ENCODE peak calls at places on chromosomes 11 and 22, in seven cellular contexts. F is ovary, N is PC-9, O is HFF-Myc, H is IMR-90, V is stomach, Z is endothelial cell. T is an unnamed sample.

GRCh38 chr22:29079218-29079901 is 6.5 kb downstream of the KREMEN1 start:
- DNase-seq in F (no peak), N (no peak), O (peak), H (no peak), V (no peak), Z (no peak), T (peak)

GRCh38 chr11:64164392-64165312 is 1.3 kb downstream of the MACROD1 start:
- DNase-seq in F (peak), N (peak), O (no peak), H (no peak), V (peak), Z (no peak), T (peak)

GRCh38 chr22:48496226-48496845 is 1331.3 kb downstream of the BRD1 start:
- DNase-seq in F (no peak), N (no peak), O (no peak), H (no peak), V (no peak), Z (no peak), T (no peak)

GRCh38 chr11:122103366-122103765 is 12.6 kb downstream of the BLID start:
- DNase-seq in F (no peak), N (no peak), O (no peak), H (peak), V (no peak), Z (no peak), T (no peak)

GRCh38 chr11:19191530-19192169 is 10.1 kb downstream of the CSRP3 start:
- DNase-seq in F (no peak), N (no peak), O (no peak), H (no peak), V (no peak), Z (no peak), T (no peak)

GRCh38 chr11:68685656-68686380 is 1.5 kb downstream of the GAL start:
- DNase-seq in F (no peak), N (no peak), O (no peak), H (no peak), V (no peak), Z (no peak), T (no peak)

GRCh38 chr22:36323182-36323854 is 64.4 kb downstream of the MYH9 start:
- DNase-seq in F (peak), N (no peak), O (no peak), H (peak), V (peak), Z (no peak), T (no peak)

GRCh38 chr22:33496112-33496511 is 424.2 kb downstream of the LARGE1 start:
- DNase-seq in F (no peak), N (no peak), O (no peak), H (no peak), V (no peak), Z (no peak), T (no peak)

GRCh38 chr11:73325036-73325981 is 17.2 kb downstream of the ARHGEF17 start:
- DNase-seq in F (no peak), N (no peak), O (no peak), H (peak), V (no peak), Z (no peak), T (no peak)

GRCh38 chr11:48037709-48038468 is 57.5 kb downstream of the PTPRJ start:
- DNase-seq in F (no peak), N (no peak), O (peak), H (peak), V (no peak), Z (no peak), T (no peak)

GRCh38 chr11:33191456-33191855 is 30.2 kb upstream of the CSTF3 start:
- DNase-seq in F (no peak), N (no peak), O (no peak), H (peak), V (no peak), Z (no peak), T (no peak)
- TF ChIP-seq CTCF in F (no peak), N (no peak), O (no peak), H (no peak), V (no peak), Z (no peak), T (no peak)

DNA sequence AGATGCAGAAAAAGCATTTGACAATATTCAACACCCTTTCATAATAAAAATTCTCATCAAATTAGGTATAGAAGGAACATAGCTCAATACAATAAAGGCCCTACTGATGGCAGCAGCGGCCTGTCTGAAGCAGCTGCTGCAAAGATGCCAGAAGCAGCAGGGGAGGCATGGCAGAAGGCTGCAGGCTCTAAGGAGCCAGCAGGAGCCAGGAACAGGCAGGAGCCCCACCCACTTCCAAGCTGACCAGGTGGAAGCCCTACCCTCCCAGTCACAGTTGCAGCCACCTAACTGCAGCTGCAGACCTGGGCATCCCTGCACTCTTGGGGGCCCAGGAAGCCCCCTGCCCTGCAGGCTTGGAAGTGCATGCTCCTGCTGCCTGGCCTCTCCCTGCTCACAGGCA is 18.2 kb upstream of the OR6A2 start:
- DNase-seq in F (no peak), N (peak), O (no peak), H (peak), V (no peak), Z (no peak), T (no peak)
- TF ChIP-seq CTCF in F (no peak), N (no peak), O (no peak), H (no peak), V (no peak), Z (no peak), T (no peak)

GRCh38 chr11:86346513-86346912 is 28.2 kb upstream of the CCDC81 start:
- DNase-seq in F (no peak), N (no peak), O (no peak), H (no peak), V (no peak), Z (no peak), T (no peak)

GRCh38 chr11:86341382-86341781 is 33.3 kb upstream of the CCDC81 start:
- DNase-seq in F (no peak), N (no peak), O (no peak), H (no peak), V (no peak), Z (no peak), T (no peak)
- TF ChIP-seq CTCF in F (no peak), N (no peak), O (no peak), H (no peak), V (no peak), Z (no peak), T (no peak)

GRCh38 chr22:19639610-19640135 is 74.6 kb upstream of the SEPTIN5 start:
- DNase-seq in F (no peak), N (no peak), O (no peak), H (no peak), V (no peak), Z (no peak), T (no peak)

GRCh38 chr22:19643448-19644313 is 70.6 kb upstream of the SEPTIN5 start:
- DNase-seq in F (no peak), N (no peak), O (no peak), H (no peak), V (no peak), Z (no peak), T (no peak)

GRCh38 chr22:19640306-19640705 is 74.0 kb upstream of the SEPTIN5 start:
- DNase-seq in F (no peak), N (no peak), O (no peak), H (no peak), V (no peak), Z (no peak), T (no peak)

GRCh38 chr22:19641983-19642451 is 72.3 kb upstream of the SEPTIN5 start:
- DNase-seq in F (no peak), N (no peak), O (no peak), H (no peak), V (no peak), Z (no peak), T (no peak)

DNA sequence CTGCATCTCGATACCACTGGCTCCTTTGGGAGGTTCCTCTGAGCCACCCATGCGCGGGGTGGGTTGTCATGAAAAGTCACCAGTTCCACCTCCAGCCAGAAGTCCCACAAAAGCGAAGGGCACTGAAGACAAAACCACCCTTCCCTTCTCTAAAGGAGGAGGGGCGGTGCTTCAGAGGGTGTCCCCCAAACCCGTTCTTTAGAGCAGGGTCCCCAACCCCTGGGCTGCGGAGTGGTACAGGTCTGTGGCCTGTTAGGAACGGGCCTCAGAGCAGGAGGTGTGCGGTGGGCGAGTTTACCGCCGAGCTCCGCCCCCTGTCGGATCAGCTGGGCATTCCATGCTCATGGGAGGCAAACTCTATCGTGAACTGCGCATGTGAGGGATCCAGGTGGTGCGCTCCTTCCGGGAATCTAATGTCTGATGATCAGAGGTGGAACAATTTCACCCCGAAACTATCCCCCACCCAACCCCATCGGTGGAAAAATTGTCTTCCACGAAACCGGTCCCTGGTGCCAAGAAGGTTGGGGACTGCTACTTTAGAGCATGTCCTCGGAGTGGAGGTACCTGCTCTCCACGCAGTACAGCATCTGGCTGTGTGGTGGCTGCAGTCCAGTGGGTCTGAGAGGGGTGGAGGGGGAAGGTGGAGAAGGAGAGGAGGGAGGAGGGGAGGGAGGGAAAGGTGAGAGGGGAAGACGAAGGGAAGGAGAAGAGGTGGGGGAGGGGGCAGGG is 72.9 kb upstream of the SEPTIN5 start:
- DNase-seq in F (no peak), N (peak), O (no peak), H (no peak), V (no peak), Z (peak), T (peak)
- TF ChIP-seq CTCF in F (no peak), N (peak), O (peak), H (peak), V (no peak), Z (peak), T (no peak)

GRCh38 chr11:131278472-131278871 is 91.9 kb upstream of the NTM start:
- DNase-seq in F (no peak), N (no peak), O (no peak), H (no peak), V (no peak), Z (no peak), T (no peak)

GRCh38 chr11:131275580-131275979 is 94.8 kb upstream of the NTM start:
- DNase-seq in F (no peak), N (no peak), O (no peak), H (no peak), V (no peak), Z (no peak), T (no peak)

GRCh38 chr11:131279685-131280084 is 90.7 kb upstream of the NTM start:
- DNase-seq in F (no peak), N (no peak), O (no peak), H (no peak), V (no peak), Z (no peak), T (no peak)

GRCh38 chr11:131274233-131274632 is 96.2 kb upstream of the NTM start:
- DNase-seq in F (no peak), N (no peak), O (no peak), H (no peak), V (no peak), Z (no peak), T (no peak)
- TF ChIP-seq CTCF in F (no peak), N (no peak), O (no peak), H (no peak), V (no peak), Z (no peak), T (no peak)

DNA sequence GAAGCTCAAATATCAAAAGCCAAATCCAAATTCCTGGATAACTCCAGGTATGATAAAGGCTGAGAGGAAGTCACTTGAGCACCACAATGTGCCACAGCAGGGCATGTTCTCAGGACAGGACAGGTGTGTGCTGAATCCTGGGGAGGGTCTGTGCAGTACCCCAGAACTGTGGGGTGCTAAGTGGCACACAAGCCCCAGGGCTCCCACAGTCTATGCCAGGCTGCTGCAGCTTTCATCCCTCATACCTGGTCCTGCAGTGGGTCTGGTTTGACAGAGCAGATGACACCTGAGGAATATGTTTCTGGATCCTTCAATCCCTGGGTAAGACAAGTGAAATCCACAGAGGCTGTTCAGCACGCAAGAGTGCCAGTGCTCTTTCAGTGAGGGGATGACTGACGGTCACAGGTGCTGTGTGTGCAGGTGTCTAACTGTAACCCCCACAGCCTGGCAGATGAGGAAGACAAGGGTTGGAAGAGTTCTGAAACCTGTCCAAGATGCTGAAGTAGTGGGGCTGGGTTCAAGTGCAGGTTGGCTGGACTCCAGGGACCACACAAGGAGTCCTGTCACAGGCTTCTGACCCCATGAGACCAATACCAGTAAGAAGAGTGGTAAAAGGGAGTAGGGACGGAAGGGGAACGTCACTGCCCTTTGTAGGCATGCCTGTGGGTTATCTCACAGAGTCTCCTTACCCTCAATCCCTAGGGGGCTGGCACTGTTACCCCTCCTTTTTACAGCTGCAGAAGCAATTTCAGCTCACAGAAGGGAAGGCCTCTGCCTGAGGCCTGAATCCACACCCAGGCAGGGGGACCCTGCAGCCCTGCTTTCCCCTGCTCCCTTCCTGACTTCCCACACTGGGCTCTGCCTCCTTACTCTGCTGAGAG is 14.1 kb downstream of the SERPIND1 start:
- DNase-seq in F (no peak), N (no peak), O (no peak), H (no peak), V (no peak), Z (no peak), T (no peak)
- TF ChIP-seq CTCF in F (no peak), N (no peak), O (no peak), H (no peak), V (no peak), Z (no peak), T (no peak)

GRCh38 chr22:50342651-50343540 is at the start of gene PPP6R2:
- DNase-seq in F (peak), N (peak), O (no peak), H (peak), V (peak), Z (peak), T (peak)
- TF ChIP-seq CTCF in F (no peak), N (peak), O (no peak), H (no peak), V (no peak), Z (peak), T (no peak)

GRCh38 chr11:76119779-76120178 is 86.5 kb downstream of the WNT11 start:
- DNase-seq in F (no peak), N (no peak), O (no peak), H (no peak), V (no peak), Z (no peak), T (no peak)

GRCh38 chr11:76120513-76121081 is 85.7 kb downstream of the WNT11 start:
- DNase-seq in F (no peak), N (no peak), O (no peak), H (peak), V (no peak), Z (peak), T (peak)

GRCh38 chr11:76123243-76123642 is 83.1 kb downstream of the WNT11 start:
- DNase-seq in F (no peak), N (no peak), O (no peak), H (no peak), V (no peak), Z (no peak), T (no peak)

GRCh38 chr11:76129729-76130128 is 76.6 kb downstream of the WNT11 start:
- DNase-seq in F (no peak), N (no peak), O (no peak), H (no peak), V (no peak), Z (no peak), T (no peak)

GRCh38 chr11:76124905-76125566 is 81.3 kb downstream of the WNT11 start:
- DNase-seq in F (no peak), N (no peak), O (no peak), H (no peak), V (no peak), Z (no peak), T (no peak)
- TF ChIP-seq CTCF in F (no peak), N (no peak), O (no peak), H (no peak), V (no peak), Z (no peak), T (no peak)

GRCh38 chr22:27487600-27488450 is 313.7 kb downstream of the MN1 start:
- DNase-seq in F (no peak), N (peak), O (no peak), H (peak), V (no peak), Z (no peak), T (no peak)

GRCh38 chr22:27490080-27490479 is 311.5 kb downstream of the MN1 start:
- DNase-seq in F (no peak), N (no peak), O (no peak), H (no peak), V (no peak), Z (no peak), T (peak)

GRCh38 chr22:27485842-27486241 is 315.7 kb downstream of the MN1 start:
- DNase-seq in F (no peak), N (no peak), O (no peak), H (no peak), V (no peak), Z (no peak), T (no peak)

GRCh38 chr22:27489265-27489675 is 312.3 kb downstream of the MN1 start:
- DNase-seq in F (no peak), N (no peak), O (no peak), H (peak), V (peak), Z (no peak), T (peak)

DNA sequence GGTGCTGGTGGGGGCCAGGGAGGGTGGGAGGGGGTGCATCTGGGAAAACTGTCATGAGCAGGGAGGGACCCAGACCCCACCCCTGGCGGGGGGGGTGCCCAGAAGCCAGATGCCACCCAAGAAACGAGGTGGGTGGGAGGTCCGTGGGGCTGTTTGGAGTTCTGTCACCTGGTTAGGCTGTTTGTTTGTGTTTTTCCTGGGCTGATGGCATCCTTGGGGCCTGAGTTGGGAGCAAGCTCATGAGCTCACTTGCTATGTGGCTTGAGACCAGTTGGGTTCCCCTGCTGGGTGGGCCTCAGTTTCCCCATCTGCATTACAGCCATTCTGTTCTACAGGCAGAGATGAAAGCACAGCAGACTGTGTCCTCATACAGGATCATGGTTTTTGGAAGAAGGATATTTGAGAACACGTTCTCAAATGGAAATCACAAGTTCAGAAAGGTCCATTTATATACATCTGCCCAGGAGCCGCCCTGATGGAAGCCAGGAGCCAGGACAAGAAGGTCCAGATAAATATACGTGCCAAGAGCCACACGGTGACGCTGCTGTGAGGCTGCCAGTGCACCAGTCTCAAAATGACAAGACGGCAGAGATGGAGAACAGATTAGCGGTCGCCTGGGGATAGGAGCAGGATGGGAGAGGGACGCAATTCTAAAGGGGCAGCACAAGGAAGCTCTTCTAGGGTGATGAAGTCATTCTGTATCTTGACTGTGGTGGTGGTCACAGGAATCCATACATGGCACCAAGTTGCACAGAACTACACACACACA is 312.9 kb downstream of the MN1 start:
- DNase-seq in F (no peak), N (no peak), O (no peak), H (no peak), V (peak), Z (no peak), T (peak)
- TF ChIP-seq CTCF in F (no peak), N (no peak), O (no peak), H (no peak), V (no peak), Z (no peak), T (no peak)

T was measured in mucosa of descending colon.